ENCODE peak calls at places on chromosomes 6 and 20, in ten cellular contexts. I is stomach, A is A549, N is H1, O is heart left ventricle, R is breast epithelium, B is transverse colon, E is endothelial cell of umbilical vein, P is thyroid gland, F is IMR-90. H is an unnamed sample.

GRCh38 chr6:31660224-31660997 is at the start of gene C6orf47:
- DNase-seq in B (peak), I (peak), R (peak), P (peak), E (peak), N (peak), F (peak), A (peak), O (peak), H (peak)

GRCh38 chr20:57948177-57948955 is 238.6 kb upstream of the PMEPA1 start:
- DNase-seq in N (no peak), O (no peak), I (no peak), R (no peak), A (no peak), E (no peak), P (no peak), F (no peak), B (no peak), H (no peak)

GRCh38 chr6:162014069-162014811 is 713.3 kb downstream of the PRKN start:
- DNase-seq in E (no peak), N (no peak), F (no peak), I (no peak), R (no peak), O (no peak), P (no peak), A (no peak), B (no peak), H (no peak)

GRCh38 chr6:167907837-167908681 is 81.3 kb downstream of the AFDN start:
- DNase-seq in N (no peak), E (peak), I (no peak), F (peak), P (no peak), B (peak), R (no peak), O (no peak), A (peak), H (no peak)

GRCh38 chr20:33291830-33292355 is 8.9 kb downstream of the BPIFB1 start:
- DNase-seq in O (no peak), A (peak), E (peak), P (peak), R (no peak), F (no peak), I (peak), N (peak), B (peak), H (no peak)

GRCh38 chr6:122730775-122731386 is 48.6 kb upstream of the FABP7 start:
- DNase-seq in A (no peak), I (no peak), E (peak), R (no peak), N (no peak), P (no peak), F (peak), O (no peak), B (no peak), H (no peak)

GRCh38 chr20:62020935-62021701 is 44.6 kb downstream of the TAF4 start:
- DNase-seq in E (no peak), B (peak), N (no peak), I (no peak), F (peak), R (no peak), P (peak), O (peak), A (no peak), H (no peak)

GRCh38 chr6:12896208-12896733 is 179.7 kb downstream of the PHACTR1 start:
- DNase-seq in A (no peak), P (no peak), I (no peak), N (no peak), F (no peak), E (no peak), B (no peak), R (no peak), O (no peak), H (no peak)

GRCh38 chr6:3726421-3726820 is 25.1 kb downstream of the PXDC1 start:
- DNase-seq in O (no peak), B (no peak), A (no peak), R (no peak), E (no peak), I (no peak), F (no peak), P (no peak), N (no peak), H (no peak)

DNA sequence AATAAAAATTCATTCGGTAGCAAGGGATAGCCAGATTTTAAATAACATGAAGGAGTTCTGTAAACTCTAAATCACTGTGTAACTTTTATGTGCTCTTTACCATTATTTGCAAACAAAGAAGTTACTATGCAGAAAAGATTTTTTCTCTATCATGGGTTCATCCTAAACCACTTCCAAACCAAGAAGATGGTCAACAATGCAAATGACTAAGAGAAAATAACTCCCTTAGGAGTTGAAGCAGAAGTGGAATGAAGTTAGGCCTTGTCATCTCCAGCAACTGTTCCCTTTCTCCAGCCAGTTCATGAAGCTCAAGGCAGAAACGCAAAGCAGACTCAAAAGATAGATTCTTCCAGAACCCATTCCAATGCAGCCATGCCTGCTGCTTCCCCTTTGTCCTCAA is 66.0 kb downstream of the MBOAT1 start:
- DNase-seq in A (no peak), P (no peak), R (no peak), B (no peak), O (no peak), E (no peak), N (no peak), F (no peak), I (no peak), H (no peak)
- TF ChIP-seq POLR2A in A (no peak), P (no peak), R (no peak), B (no peak), O (no peak), E (no peak), N (no peak), F (no peak), I (no peak), H (no peak)

DNA sequence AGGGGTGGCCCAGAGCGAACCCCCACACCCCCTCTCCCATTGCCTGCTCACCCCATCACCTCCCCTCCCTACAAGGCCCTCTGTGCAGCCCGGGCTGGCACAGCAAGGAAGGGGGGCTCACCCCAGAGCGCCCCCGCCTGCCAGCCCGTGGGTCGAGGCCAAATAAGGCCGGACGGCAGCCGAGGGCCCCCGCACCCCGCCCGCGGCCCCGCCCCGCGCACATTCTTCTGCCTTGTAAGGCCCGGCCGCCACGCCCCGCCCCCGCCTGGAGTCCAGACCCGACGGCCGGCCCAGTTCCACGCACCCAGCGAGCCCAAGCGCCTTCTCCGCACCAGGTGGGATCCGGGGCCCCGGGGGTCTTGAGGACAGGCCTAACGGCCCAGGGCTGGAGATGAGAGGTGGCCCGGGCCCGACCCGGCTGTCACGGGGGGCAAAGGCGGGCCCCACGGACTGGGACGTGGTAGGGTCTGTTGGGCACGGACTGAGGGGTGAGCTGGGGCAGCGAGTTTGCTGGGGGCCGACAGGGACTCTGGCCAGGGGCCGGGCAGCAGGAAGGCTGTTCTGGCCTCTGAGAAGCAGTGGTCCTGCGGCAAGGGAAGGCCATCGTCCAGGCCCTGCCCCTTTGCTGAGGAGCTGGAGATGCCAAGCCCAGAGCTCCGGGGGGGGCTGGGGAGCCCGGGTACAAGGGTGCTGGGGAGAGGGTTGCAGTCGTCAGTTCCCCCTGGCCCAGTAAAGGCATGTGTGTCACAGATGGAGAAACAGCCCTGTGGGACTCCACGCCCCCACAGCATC is at the start of gene MYL9:
- DNase-seq in O (peak), R (peak), F (peak), I (peak), B (peak), N (peak), P (peak), E (peak), A (no peak), H (peak)
- TF ChIP-seq POLR2A in O (peak), R (peak), F (peak), I (no peak), B (peak), N (no peak), P (peak), E (peak), A (no peak), H (no peak)

GRCh38 chr20:36235892-36236785 is at the start of gene AAR2:
- DNase-seq in I (peak), R (peak), P (peak), A (peak), E (peak), N (peak), B (peak), F (peak), O (peak), H (peak)
- TF ChIP-seq POLR2A in I (no peak), R (no peak), P (no peak), A (peak), E (peak), N (peak), B (peak), F (peak), O (peak), H (no peak)

GRCh38 chr20:44446111-44446722 is 29.5 kb upstream of the TTPAL start:
- DNase-seq in E (no peak), O (no peak), I (no peak), R (no peak), N (no peak), P (no peak), F (no peak), A (no peak), B (peak), H (no peak)

GRCh38 chr20:44449864-44450263 is 25.8 kb upstream of the TTPAL start:
- DNase-seq in B (no peak), P (no peak), I (no peak), A (no peak), O (no peak), E (no peak), N (no peak), R (no peak), F (no peak), H (no peak)

GRCh38 chr20:44450279-44450937 is 25.3 kb upstream of the TTPAL start:
- DNase-seq in F (no peak), P (no peak), O (no peak), N (no peak), I (no peak), A (no peak), B (no peak), E (no peak), R (no peak), H (no peak)

GRCh38 chr20:44448753-44449546 is 26.7 kb upstream of the TTPAL start:
- DNase-seq in B (peak), A (no peak), F (no peak), P (no peak), I (no peak), E (no peak), R (no peak), N (peak), O (no peak), H (no peak)

DNA sequence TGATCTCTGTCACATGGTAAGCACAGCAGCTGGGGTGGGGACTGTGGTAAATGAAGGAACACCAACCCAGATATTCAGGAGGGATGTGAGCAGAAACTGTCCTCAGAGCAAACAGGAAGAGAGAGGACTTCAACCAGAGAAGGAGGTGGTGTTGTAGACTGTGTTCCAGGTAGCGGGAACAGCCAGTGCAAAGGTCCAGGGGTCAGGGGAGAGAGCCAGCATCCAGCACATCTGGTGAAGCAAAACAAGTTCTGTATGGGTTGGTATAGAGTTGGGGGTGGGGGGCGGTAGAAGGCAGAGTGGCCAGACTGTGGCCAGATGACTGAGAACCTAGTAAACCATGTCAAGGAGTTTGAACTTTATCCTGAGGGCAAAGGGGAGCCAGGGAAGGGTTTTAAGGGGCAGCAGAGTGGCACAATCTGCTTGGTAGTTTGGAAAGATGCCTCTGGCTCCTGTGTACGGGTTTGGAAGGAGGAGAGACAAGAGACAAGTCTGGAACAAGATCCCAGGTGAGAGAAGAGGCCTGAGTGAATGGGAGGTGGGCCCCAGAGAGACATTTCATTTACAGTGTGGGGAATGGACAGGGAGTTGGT is 27.8 kb upstream of the TTPAL start:
- DNase-seq in R (no peak), F (no peak), B (peak), O (no peak), I (no peak), A (no peak), P (no peak), E (no peak), N (no peak), H (no peak)
- TF ChIP-seq POLR2A in R (no peak), F (no peak), B (no peak), O (no peak), I (no peak), A (no peak), P (no peak), E (no peak), N (no peak), H (no peak)

DNA sequence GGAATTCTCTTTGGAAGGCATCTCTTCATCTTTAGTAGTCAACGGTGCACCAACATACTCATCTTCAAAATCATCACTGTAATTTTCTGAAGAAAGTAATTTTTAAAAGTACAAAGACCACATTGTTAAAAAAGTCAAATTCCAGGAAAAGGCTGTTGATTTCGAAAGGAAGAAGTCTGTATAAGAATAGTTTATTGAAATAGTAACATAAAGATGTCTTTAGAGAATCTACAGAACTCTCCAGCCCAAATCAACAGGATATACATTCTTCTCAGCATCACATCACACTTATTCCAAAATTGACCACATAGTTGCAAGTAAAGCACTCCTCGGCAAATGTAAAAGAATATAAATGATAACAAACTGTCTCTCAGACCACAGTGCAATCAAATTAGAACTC is 23.4 kb downstream of the CEP162 start:
- DNase-seq in E (no peak), P (no peak), I (no peak), R (no peak), A (no peak), F (no peak), N (no peak), O (no peak), B (no peak), H (no peak)
- TF ChIP-seq POLR2A in E (no peak), P (no peak), I (no peak), R (no peak), A (no peak), F (no peak), N (no peak), O (no peak), B (no peak), H (no peak)

GRCh38 chr20:49104365-49104648 is 58.2 kb downstream of the CSE1L start:
- DNase-seq in I (no peak), R (no peak), F (no peak), B (no peak), N (no peak), O (no peak), A (no peak), P (peak), E (no peak), H (no peak)
- TF ChIP-seq POLR2A in I (no peak), R (no peak), F (no peak), B (no peak), N (no peak), O (no peak), A (no peak), P (no peak), E (no peak), H (no peak)

GRCh38 chr20:16576219-16576618 is 3.0 kb upstream of the KIF16B start:
- DNase-seq in P (no peak), F (no peak), O (no peak), R (no peak), N (no peak), E (no peak), I (no peak), B (no peak), A (peak), H (no peak)

GRCh38 chr20:16571333-16571732 is 1.9 kb downstream of the KIF16B start:
- DNase-seq in I (no peak), N (no peak), R (no peak), A (no peak), O (no peak), B (no peak), P (no peak), E (no peak), F (no peak), H (peak)

GRCh38 chr20:16573011-16573965 is at the start of gene KIF16B:
- DNase-seq in R (peak), B (peak), E (peak), P (peak), A (peak), O (peak), F (peak), N (peak), I (peak), H (peak)

GRCh38 chr20:16575390-16576140 is 2.3 kb upstream of the KIF16B start:
- DNase-seq in A (peak), R (no peak), I (no peak), P (no peak), E (no peak), B (no peak), N (no peak), F (no peak), O (no peak), H (no peak)

GRCh38 chr20:16574656-16575355 is 1.6 kb upstream of the KIF16B start:
- DNase-seq in R (peak), N (peak), O (peak), I (peak), P (peak), E (peak), B (peak), A (peak), F (peak), H (peak)
- TF ChIP-seq POLR2A in R (no peak), N (no peak), O (no peak), I (no peak), P (no peak), E (no peak), B (peak), A (peak), F (no peak), H (no peak)

GRCh38 chr6:26054937-26055669 is 32.1 kb upstream of the HFE start:
- DNase-seq in E (peak), B (peak), R (peak), F (peak), O (peak), A (peak), P (peak), N (peak), I (peak), H (peak)
- TF ChIP-seq POLR2A in E (peak), B (peak), R (peak), F (peak), O (no peak), A (peak), P (no peak), N (peak), I (peak), H (no peak)

DNA sequence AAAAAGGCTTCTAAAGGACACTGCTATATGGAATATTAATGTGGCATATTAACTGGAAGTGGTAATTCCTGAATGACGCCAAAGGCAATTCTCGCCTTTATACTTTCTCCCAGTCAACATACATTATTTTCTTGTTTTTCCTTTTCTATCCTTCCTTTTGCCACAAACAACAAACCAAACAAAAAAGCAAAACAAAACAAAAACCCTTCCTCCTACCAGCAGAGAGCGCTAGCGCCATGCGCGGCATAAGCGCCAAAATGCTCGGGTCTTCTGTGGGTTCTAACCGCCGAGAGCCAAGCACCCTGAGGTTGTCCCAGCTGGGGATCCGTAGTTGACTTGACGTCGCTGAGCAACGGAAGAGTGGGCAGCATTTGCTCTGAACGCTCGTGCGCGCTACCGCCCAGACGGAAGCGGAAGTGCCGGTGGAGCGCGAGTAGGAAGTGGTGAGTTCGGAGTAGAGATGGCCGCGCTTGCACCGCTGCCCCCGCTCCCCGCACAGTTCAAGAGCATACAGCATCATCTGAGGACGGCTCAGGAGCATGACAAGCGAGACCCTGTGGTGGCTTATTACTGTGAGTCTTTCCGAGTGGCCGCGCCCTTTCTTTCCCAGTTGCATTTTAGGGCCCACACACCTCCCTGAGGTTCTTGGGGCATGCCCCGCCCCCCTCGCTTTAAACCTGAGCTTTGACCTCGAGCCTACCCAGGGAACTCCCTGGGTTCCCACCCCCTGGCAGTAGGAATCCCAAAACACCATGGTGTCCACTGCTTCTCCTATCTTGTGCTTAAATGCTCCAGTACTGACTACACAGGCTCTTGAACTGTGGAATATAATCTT is at the start of the genes NMBR and VTA1:
- DNase-seq in I (peak), N (peak), F (peak), E (peak), A (peak), O (peak), B (peak), R (peak), P (peak), H (peak)
- TF ChIP-seq POLR2A in I (no peak), N (peak), F (peak), E (peak), A (peak), O (peak), B (peak), R (no peak), P (no peak), H (no peak)